ENCODE peak calls at places on chromosomes 3 and 15, in six cellular contexts. U, G, O, D, X and R are unnamed samples.

GRCh38 chr3:27985369-27986035 is 255.9 kb upstream of the CMC1 start:
- DNase-seq in D (no peak), X (no peak), U (no peak), G (no peak), O (no peak), R (no peak)

GRCh38 chr3:14403636-14404395 is 1.4 kb downstream of the SLC6A6 start:
- DNase-seq in G (peak), O (no peak), X (no peak), D (no peak), U (peak), R (peak)

GRCh38 chr15:44101944-44102343 is 93.1 kb downstream of the FRMD5 start:
- DNase-seq in G (no peak), D (no peak), U (peak), X (no peak), O (no peak), R (no peak)

GRCh38 chr3:112390783-112391641 is 58.1 kb downstream of the CD200 start:
- DNase-seq in G (no peak), D (no peak), O (no peak), X (peak), U (no peak), R (no peak)

GRCh38 chr15:28208583-28208982 is 109.5 kb upstream of the OCA2 start:
- DNase-seq in O (no peak), U (no peak), X (no peak), D (no peak), G (no peak), R (no peak)

GRCh38 chr15:32849769-32850668 is 132.2 kb downstream of the GREM1 start:
- DNase-seq in G (no peak), X (no peak), D (peak), U (no peak), O (no peak), R (no peak)

GRCh38 chr15:39417766-39418165 is 163.1 kb upstream of the THBS1 start:
- DNase-seq in D (no peak), O (no peak), U (no peak), X (no peak), G (no peak), R (no peak)

GRCh38 chr3:89043406-89043947 is 63.9 kb upstream of the EPHA3 start:
- DNase-seq in D (no peak), G (no peak), O (no peak), X (no peak), U (no peak), R (no peak)

GRCh38 chr3:159458010-159458409 is 530.6 kb upstream of the IL12A start:
- DNase-seq in O (no peak), D (no peak), G (no peak), X (no peak), U (no peak), R (no peak)

GRCh38 chr15:51706347-51706746 is 25.0 kb downstream of the SCG3 start:
- DNase-seq in U (no peak), D (no peak), G (no peak), X (no peak), O (no peak), R (peak)

GRCh38 chr15:56892651-56893348 is 25.6 kb upstream of the TCF12 start:
- DNase-seq in X (no peak), D (no peak), G (no peak), O (no peak), U (no peak), R (no peak)

GRCh38 chr3:184239710-184240109 is 9.1 kb downstream of the ALG3 start:
- DNase-seq in D (no peak), U (no peak), G (no peak), O (no peak), X (no peak), R (no peak)

GRCh38 chr3:66722675-66723074 is 221.9 kb upstream of the LRIG1 start:
- DNase-seq in U (no peak), X (no peak), D (no peak), O (no peak), G (no peak), R (no peak)

GRCh38 chr3:120244834-120245225 is 40.2 kb downstream of the GPR156 start:
- DNase-seq in X (no peak), U (no peak), D (no peak), G (no peak), O (no peak), R (no peak)

GRCh38 chr3:178849220-178849910 is 222.2 kb downstream of the ZMAT3 start:
- DNase-seq in U (no peak), X (no peak), G (no peak), D (no peak), O (no peak), R (no peak)

GRCh38 chr3:179181993-179182551 is 33.9 kb downstream of the PIK3CA start:
- DNase-seq in X (no peak), U (no peak), O (no peak), G (no peak), D (no peak), R (no peak)

GRCh38 chr15:91465696-91466095 is 365.6 kb downstream of the SV2B start:
- DNase-seq in X (no peak), D (no peak), G (no peak), O (no peak), U (no peak), R (no peak)

GRCh38 chr15:78315686-78316085 is 16.3 kb upstream of the SKIC8 start:
- DNase-seq in D (no peak), X (no peak), O (no peak), G (peak), U (peak), R (peak)

GRCh38 chr3:159938712-159939111 is 49.9 kb upstream of the IL12A start:
- DNase-seq in U (no peak), D (no peak), X (no peak), O (no peak), G (no peak), R (no peak)

GRCh38 chr3:188947983-188948657 is 223.7 kb upstream of the TPRG1 start:
- DNase-seq in G (no peak), O (no peak), X (peak), D (peak), U (no peak), R (peak)

GRCh38 chr3:171976526-171976925 is 62.9 kb upstream of the FNDC3B start:
- DNase-seq in U (no peak), O (no peak), D (no peak), G (no peak), X (no peak), R (no peak)

GRCh38 chr3:51391566-51392300 is 648 bp downstream of the RBM15B start:
- DNase-seq in G (peak), X (no peak), O (no peak), U (no peak), D (no peak), R (peak)

GRCh38 chr3:192332386-192333291 is 394.7 kb downstream of the FGF12 start:
- DNase-seq in U (no peak), G (no peak), D (no peak), X (peak), O (no peak), R (no peak)

GRCh38 chr3:47578691-47579632 is at the start of gene CSPG5:
- DNase-seq in G (peak), X (no peak), U (no peak), D (no peak), O (no peak), R (peak)

GRCh38 chr15:81308260-81308659 is 15.7 kb downstream of the STARD5 start:
- DNase-seq in G (no peak), X (no peak), D (no peak), U (no peak), O (no peak), R (no peak)

GRCh38 chr15:69881760-69882159 is 216.0 kb downstream of the TLE3 start:
- DNase-seq in U (no peak), O (peak), X (no peak), G (no peak), D (no peak), R (no peak)

GRCh38 chr3:146638718-146639117 is 33.6 kb upstream of the PLSCR5 start:
- DNase-seq in X (no peak), O (no peak), U (no peak), D (peak), G (no peak), R (no peak)

GRCh38 chr15:20645956-20646355 is 104.4 kb upstream of the GOLGA6L6 start:
- DNase-seq in D (no peak), X (no peak), U (no peak), O (peak), G (no peak), R (no peak)

GRCh38 chr3:188276366-188276765 is 122.4 kb downstream of the LPP start:
- DNase-seq in X (no peak), U (no peak), D (no peak), O (no peak), G (no peak), R (no peak)

GRCh38 chr15:85457392-85457968 is 77.1 kb downstream of the AKAP13 start:
- DNase-seq in U (no peak), X (no peak), D (no peak), O (peak), G (no peak), R (no peak)

GRCh38 chr3:63909431-63909830 is 2.8 kb downstream of the SCAANT1 start:
- DNase-seq in X (no peak), O (no peak), D (no peak), G (no peak), U (no peak), R (no peak)

GRCh38 chr15:90221251-90221900 is 12.4 kb downstream of the CIB1 start:
- DNase-seq in U (peak), G (peak), O (no peak), D (peak), X (peak), R (peak)

GRCh38 chr3:99532246-99532645 is 106.1 kb upstream of the COL8A1 start:
- DNase-seq in X (peak), D (peak), G (peak), O (no peak), U (peak), R (peak)

GRCh38 chr3:99646107-99646435 is 7.7 kb downstream of the COL8A1 start:
- DNase-seq in G (no peak), D (no peak), O (no peak), U (no peak), X (no peak), R (no peak)

GRCh38 chr3:47444103-47444502 is 31.6 kb downstream of the SCAP start:
- DNase-seq in G (peak), O (no peak), U (no peak), X (no peak), D (no peak), R (no peak)

GRCh38 chr3:123373535-123373987 is 75.3 kb downstream of the ADCY5 start:
- DNase-seq in X (no peak), G (no peak), U (no peak), O (no peak), D (no peak), R (no peak)
- TF ChIP-seq EP300 in X (no peak), G (no peak), U (no peak), O (no peak), D (no peak), R (no peak)

GRCh38 chr15:47427463-47427862 is 289.8 kb upstream of the SEMA6D start:
- DNase-seq in G (no peak), D (no peak), X (no peak), U (peak), O (no peak), R (no peak)

GRCh38 chr15:47429376-47429775 is 287.9 kb upstream of the SEMA6D start:
- DNase-seq in O (no peak), X (no peak), D (no peak), U (no peak), G (no peak), R (no peak)

GRCh38 chr15:47434641-47435040 is 282.7 kb upstream of the SEMA6D start:
- DNase-seq in X (no peak), D (no peak), G (no peak), O (no peak), U (no peak), R (no peak)

GRCh38 chr15:47432831-47433230 is 284.5 kb upstream of the SEMA6D start:
- DNase-seq in D (no peak), O (no peak), U (no peak), G (no peak), X (no peak), R (no peak)

GRCh38 chr15:47431501-47431900 is 285.8 kb upstream of the SEMA6D start:
- DNase-seq in O (no peak), U (peak), D (no peak), G (no peak), X (no peak), R (no peak)
- TF ChIP-seq MAX in O (no peak), U (no peak), D (no peak), G (no peak), X (no peak), R (no peak)

GRCh38 chr3:127035672-127036071 is 52.8 kb downstream of the PLXNA1 start:
- DNase-seq in X (no peak), G (no peak), D (peak), U (no peak), O (no peak), R (no peak)
- TF ChIP-seq EP300 in X (no peak), G (no peak), D (no peak), U (no peak), O (no peak), R (no peak)

GRCh38 chr3:8884630-8885290 is 78.5 kb downstream of the RAD18 start:
- DNase-seq in U (no peak), X (no peak), D (no peak), O (no peak), G (no peak), R (no peak)
- TF ChIP-seq MAX in U (no peak), X (no peak), D (no peak), O (no peak), G (no peak), R (no peak)

DNA sequence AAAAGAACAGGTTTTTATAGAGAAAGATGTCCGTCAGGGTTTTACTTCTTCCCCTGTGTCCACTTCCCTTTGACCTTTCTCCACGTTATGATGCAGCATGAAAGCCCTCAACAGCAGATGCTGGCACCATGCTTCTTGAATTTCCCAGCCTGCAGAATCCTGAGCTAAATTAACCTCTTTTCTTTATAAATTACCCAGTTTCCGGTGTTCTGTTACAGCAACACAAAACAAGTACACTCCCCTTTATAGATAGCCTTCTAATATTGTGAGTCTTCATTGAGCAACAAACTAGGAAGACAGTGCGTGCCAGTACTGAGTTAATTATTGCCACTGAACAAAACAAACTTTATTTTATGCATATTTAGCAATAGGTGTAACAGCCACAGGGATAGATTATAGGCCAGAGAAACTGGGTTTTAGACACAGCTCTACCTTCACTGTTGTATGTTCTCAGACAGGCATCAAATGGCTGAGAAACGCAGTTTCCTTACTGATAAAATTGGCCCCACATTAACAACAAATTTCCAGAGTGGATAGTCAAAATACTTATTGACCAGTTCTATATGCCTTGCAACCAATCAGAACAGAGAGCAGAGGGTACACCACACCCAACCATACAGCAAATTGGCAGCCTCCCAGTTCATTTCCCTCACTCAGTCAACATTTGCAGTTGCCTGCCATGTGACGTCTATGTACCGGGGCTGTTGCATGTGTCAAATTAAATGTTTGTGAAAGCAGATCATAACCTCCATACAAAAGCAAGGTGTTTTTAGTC is 14.4 kb upstream of the TBL1XR1 start:
- DNase-seq in U (peak), O (no peak), D (no peak), G (peak), X (no peak), R (no peak)
- TF ChIP-seq EP300 in U (no peak), O (no peak), D (no peak), G (no peak), X (no peak), R (no peak)

GRCh38 chr15:31314380-31314779 is 12.3 kb upstream of the KLF13 start:
- DNase-seq in D (no peak), G (no peak), O (no peak), X (no peak), U (no peak), R (no peak)
- TF ChIP-seq MAX in D (no peak), G (no peak), O (no peak), X (no peak), U (no peak), R (no peak)

DNA sequence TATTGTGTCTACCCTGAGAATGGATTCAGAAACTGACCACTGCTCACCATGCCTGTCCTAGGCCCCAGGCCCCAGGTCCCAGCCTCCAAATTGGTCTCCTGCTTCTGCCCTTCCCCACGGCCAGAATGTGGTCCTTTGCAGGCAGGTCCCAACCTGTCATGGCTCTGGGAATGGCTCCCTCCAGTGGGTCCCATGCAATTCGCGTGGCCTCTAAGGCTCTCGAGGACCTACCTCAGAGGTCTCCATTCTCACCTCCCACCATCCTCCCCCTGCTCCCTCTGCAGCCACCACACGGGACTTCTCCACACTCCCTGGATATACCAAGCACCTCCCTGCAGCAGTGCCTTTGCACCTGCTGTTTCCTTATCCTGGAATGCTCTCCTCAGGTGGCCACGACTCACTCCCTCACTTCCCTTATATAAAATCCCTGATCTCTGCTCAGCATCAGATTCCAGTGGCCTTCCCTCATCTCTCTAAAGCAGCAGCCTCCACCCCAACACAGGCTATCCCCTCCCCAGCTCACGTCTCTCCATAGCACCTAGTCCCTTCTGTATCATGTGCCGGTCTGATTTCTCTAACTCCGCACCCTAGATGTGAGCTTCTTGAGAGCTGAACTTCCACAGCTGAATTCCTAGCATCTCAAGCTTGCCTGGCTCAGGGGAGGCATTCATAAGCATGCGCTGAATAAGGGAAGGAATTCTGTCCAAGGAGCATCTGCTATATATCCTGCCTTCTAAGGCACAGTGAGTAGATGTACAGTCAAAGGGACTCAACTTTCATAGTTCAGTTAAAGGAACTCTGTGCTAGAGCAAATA is 56.9 kb downstream of the ARRDC4 start:
- DNase-seq in X (no peak), O (no peak), U (no peak), D (no peak), G (no peak), R (no peak)
- TF ChIP-seq EP300 in X (no peak), O (no peak), U (no peak), D (no peak), G (no peak), R (no peak)

GRCh38 chr3:30286811-30287210 is 319.6 kb upstream of the TGFBR2 start:
- DNase-seq in G (no peak), X (no peak), D (no peak), U (no peak), O (no peak), R (no peak)
- TF ChIP-seq MAX in G (no peak), X (no peak), D (no peak), U (no peak), O (no peak), R (no peak)